ENCODE peak calls at places on chromosomes 16 and 17, in ten cellular contexts. G is M059J; Q is renal cortical epithelial cell; U is stimulated activated CD4-positive, alpha-beta T cell treated with anti-CD3 and anti-CD28 coated beads, TNF-alpha, amount 100 ng/mL, for 48 hours; K is KBM-7; J is germinal center; P is ACHN; Z is fibroblast of pulmonary artery; F is type B pancreatic cell; H is AG04450. W is an unnamed sample.
A peak's percentile ranks its signal among the peaks of the same experiment; 100 is the strongest.

GRCh38 chr17:2982854-2983636 is 80.4 kb downstream of the OR1D5 start:
- DNase-seq in G (peak; percentile 83), Q (peak; percentile 77), U (no peak), K (no peak), J (no peak), P (peak; percentile 74), Z (peak; percentile 94), F (peak; percentile 51), H (peak; percentile 77), W (no peak)

GRCh38 chr16:1330260-1330914 is 3.1 kb upstream of the BAIAP3 start:
- DNase-seq in G (no peak), Q (no peak), U (no peak), K (peak; percentile 65), J (peak; percentile 70), P (no peak), Z (no peak), F (no peak), H (no peak), W (no peak)

GRCh38 chr17:78278139-78278741 is 46.8 kb downstream of the TMEM235 start:
- DNase-seq in G (no peak), Q (no peak), U (no peak), K (no peak), J (no peak), P (no peak), Z (no peak), F (no peak), H (no peak), W (no peak)

GRCh38 chr17:75087558-75088453 is at the start of gene SLC16A5:
- DNase-seq in G (no peak), Q (peak; percentile 86), U (no peak), K (peak; percentile 78), J (peak; percentile 33), P (no peak), Z (peak; percentile 84), F (peak; percentile 85), H (no peak), W (peak; percentile 25)

GRCh38 chr16:67236551-67237395 is 9.8 kb downstream of the TMEM208 start:
- DNase-seq in G (no peak), Q (no peak), U (peak; percentile 80), K (no peak), J (peak; percentile 75), P (peak; percentile 71), Z (peak; percentile 46), F (peak; percentile 75), H (no peak), W (peak; percentile 66)

GRCh38 chr16:81444448-81445121 is at the start of gene CMIP:
- DNase-seq in G (peak; percentile 72), Q (peak; percentile 30), U (peak; percentile 59), K (no peak), J (peak; percentile 95), P (peak; percentile 91), Z (peak; percentile 76), F (peak; percentile 88), H (peak; percentile 37), W (peak; percentile 67)

GRCh38 chr17:27233783-27234182 is 60.1 kb upstream of the WSB1 start:
- DNase-seq in G (no peak), Q (no peak), U (no peak), K (no peak), J (no peak), P (no peak), Z (no peak), F (no peak), H (no peak), W (no peak)

GRCh38 chr16:4362476-4363250 is 9.0 kb upstream of the VASN start:
- DNase-seq in G (no peak), Q (no peak), U (no peak), K (no peak), J (peak; percentile 49), P (no peak), Z (no peak), F (no peak), H (no peak), W (no peak)

GRCh38 chr16:4298761-4299522 is 16.9 kb upstream of the GLIS2 start:
- DNase-seq in G (peak; percentile 92), Q (peak; percentile 86), U (no peak), K (no peak), J (peak; percentile 7), P (peak; percentile 95), Z (peak; percentile 92), F (peak; percentile 77), H (peak; percentile 86), W (no peak)

GRCh38 chr17:44547625-44548297 is 9.5 kb upstream of the FZD2 start:
- DNase-seq in G (peak; percentile 50), Q (no peak), U (no peak), K (peak; percentile 45), J (no peak), P (no peak), Z (peak; percentile 27), F (no peak), H (no peak), W (no peak)

W was measured in activated T-helper 9 cell treated with anti-CD3 and anti-CD28 coated beads, Interleukin-2, amount 50 U/mL, for 16 hours.